ENCODE peak calls at places on chromosomes 1 and 21, in four cellular contexts. Q is MM.1S; F is activated naive CD8-positive, alpha-beta T cell treated with anti-CD3 and anti-CD28 coated beads for 36 hours; E is SJCRH30. B is an unnamed sample.

GRCh38 chr1:34057347-34057746 is 107.7 kb downstream of the CSMD2 start:
- DNase-seq in Q (no peak), F (no peak), E (no peak), B (no peak)

GRCh38 chr1:167683641-167684502 is 37.9 kb upstream of the MPZL1 start:
- DNase-seq in Q (no peak), F (no peak), E (peak; percentile 66), B (no peak)

GRCh38 chr1:86865973-86866637 is 47.8 kb downstream of the SELENOF start:
- DNase-seq in Q (peak; percentile 63), F (no peak), E (no peak), B (no peak)

GRCh38 chr1:6796095-6796494 is 10.8 kb downstream of the CAMTA1 start:
- DNase-seq in Q (no peak), F (no peak), E (no peak), B (no peak)

GRCh38 chr1:21024918-21025317 is 151.8 kb downstream of the EIF4G3 start:
- DNase-seq in Q (no peak), F (no peak), E (no peak), B (no peak)

GRCh38 chr1:27873671-27874384 is 1.5 kb downstream of the THEMIS2 start:
- DNase-seq in Q (no peak), F (no peak), E (peak; percentile 51), B (no peak)

GRCh38 chr1:204278254-204278653 is 64.5 kb upstream of the GOLT1A start:
- DNase-seq in Q (no peak), F (no peak), E (no peak), B (no peak)

GRCh38 chr1:173395762-173396161 is 81.4 kb upstream of the PRDX6 start:
- DNase-seq in Q (no peak), F (no peak), E (no peak), B (no peak)

GRCh38 chr1:152495066-152495675 is 15.4 kb upstream of the LCE5A start:
- DNase-seq in Q (peak; percentile 53), F (no peak), E (peak; percentile 68), B (no peak)

GRCh38 chr1:6487804-6488484 is 3.5 kb downstream of the PLEKHG5 start:
- DNase-seq in Q (no peak), F (no peak), E (no peak), B (no peak)

GRCh38 chr1:177871633-177872562 is 98.0 kb downstream of the SEC16B start:
- DNase-seq in Q (no peak), F (no peak), E (no peak), B (no peak)

GRCh38 chr1:240474133-240474614 is 137.8 kb downstream of the GREM2 start:
- DNase-seq in Q (peak; percentile 35), F (no peak), E (no peak), B (no peak)

GRCh38 chr1:110407260-110408210 is at the start of gene LAMTOR5:
- DNase-seq in Q (peak; percentile 81), F (peak; percentile 91), E (peak; percentile 92), B (peak; percentile 81)

GRCh38 chr1:65422241-65423203 is 2.1 kb downstream of the LEPR start:
- DNase-seq in Q (no peak), F (no peak), E (no peak), B (no peak)

GRCh38 chr1:182671779-182672486 is 12.5 kb downstream of the RGS8 start:
- DNase-seq in Q (no peak), F (no peak), E (peak; percentile 43), B (no peak)

GRCh38 chr1:32716312-32717126 is 13.9 kb upstream of the SYNC start:
- DNase-seq in Q (peak; percentile 96), F (peak; percentile 62), E (peak; percentile 59), B (no peak)

GRCh38 chr21:42835611-42836401 is 43.5 kb downstream of the WDR4 start:
- DNase-seq in Q (no peak), F (no peak), E (no peak), B (no peak)

GRCh38 chr1:231162300-231162969 is 577 bp downstream of the TRIM67 start:
- DNase-seq in Q (peak; percentile 35), F (peak; percentile 53), E (peak; percentile 71), B (no peak)

GRCh38 chr1:220818421-220819173 is 31.9 kb downstream of the MTARC1 start:
- DNase-seq in Q (no peak), F (no peak), E (peak; percentile 92), B (no peak)

GRCh38 chr1:101236546-101237228 is at the start of gene S1PR1:
- DNase-seq in Q (no peak), F (peak; percentile 75), E (peak; percentile 90), B (peak; percentile 45)

GRCh38 chr1:48203287-48203900 is 19.1 kb upstream of the SLC5A9 start:
- DNase-seq in Q (peak; percentile 44), F (no peak), E (peak; percentile 56), B (no peak)

GRCh38 chr1:119582801-119583200 is 65.3 kb downstream of the ZNF697 start:
- DNase-seq in Q (peak; percentile 16), F (peak; percentile 11), E (peak; percentile 89), B (no peak)

GRCh38 chr1:110580244-110580643 is 25.9 kb downstream of the KCNA2 start:
- DNase-seq in Q (no peak), F (no peak), E (no peak), B (no peak)

GRCh38 chr1:63888984-63889383 is 115.2 kb downstream of the ROR1 start:
- DNase-seq in Q (no peak), F (no peak), E (no peak), B (no peak)

GRCh38 chr1:67348586-67349252 is 41.0 kb downstream of the IL12RB2 start:
- DNase-seq in Q (no peak), F (no peak), E (no peak), B (no peak)

GRCh38 chr1:59258412-59259032 is 38.4 kb upstream of the FGGY start:
- DNase-seq in Q (no peak), F (no peak), E (no peak), B (no peak)

GRCh38 chr1:55353709-55354620 is 138.8 kb upstream of the USP24 start:
- DNase-seq in Q (no peak), F (no peak), E (no peak), B (no peak)

GRCh38 chr21:20388400-20388799 is 609.8 kb upstream of the NCAM2 start:
- DNase-seq in Q (no peak), F (no peak), E (no peak), B (no peak)

GRCh38 chr1:101250656-101251272 is 13.9 kb downstream of the S1PR1 start:
- DNase-seq in Q (no peak), F (no peak), E (no peak), B (no peak)

GRCh38 chr1:6367381-6368007 is 26.1 kb downstream of the ACOT7 start:
- DNase-seq in Q (no peak), F (no peak), E (no peak), B (no peak)

GRCh38 chr1:234222561-234223280 is 150.5 kb upstream of the COA6 start:
- DNase-seq in Q (no peak), F (no peak), E (no peak), B (no peak)

GRCh38 chr21:45640888-45641479 is 2.5 kb upstream of the PCBP3 start:
- DNase-seq in Q (no peak), F (no peak), E (no peak), B (no peak)

GRCh38 chr1:29282924-29283803 is 46.8 kb downstream of the PTPRU start:
- DNase-seq in Q (peak; percentile 30), F (peak; percentile 28), E (peak; percentile 90), B (no peak)

GRCh38 chr1:170267317-170267716 is 121.6 kb downstream of the NTMT2 start:
- DNase-seq in Q (no peak), F (no peak), E (no peak), B (no peak)

GRCh38 chr1:46043491-46044017 is 88.9 kb downstream of the PIK3R3 start:
- DNase-seq in Q (peak; percentile 60), F (no peak), E (no peak), B (no peak)